ENCODE peak calls at places on chromosome 7, in five cellular contexts. One of them, this sample, is unnamed.

GRCh38 chr7:44380831-44381493 is 55.6 kb upstream of the CAMK2B start:
- DNase-seq in GM23338: no peak
- DNase-seq in suprapubic skin: peak
- DNase-seq in HepG2: no peak
- DNase-seq in spleen: peak
- DNase-seq in this sample: no peak

GRCh38 chr7:77655836-77656455 is 40.3 kb upstream of the RSBN1L start:
- DNase-seq in GM23338: no peak
- DNase-seq in suprapubic skin: no peak
- DNase-seq in HepG2: no peak
- DNase-seq in spleen: no peak
- DNase-seq in this sample: no peak

GRCh38 chr7:46680147-46680546 is 759.1 kb upstream of the IGFBP3 start:
- DNase-seq in GM23338: no peak
- DNase-seq in suprapubic skin: no peak
- DNase-seq in HepG2: no peak
- DNase-seq in spleen: no peak
- DNase-seq in this sample: no peak

GRCh38 chr7:124462249-124462648 is 303.3 kb downstream of the GPR37 start:
- DNase-seq in GM23338: no peak
- DNase-seq in suprapubic skin: no peak
- DNase-seq in HepG2: no peak
- DNase-seq in spleen: no peak
- DNase-seq in this sample: no peak

GRCh38 chr7:20442951-20443350 is 112.3 kb downstream of the ITGB8 start:
- DNase-seq in GM23338: no peak
- DNase-seq in suprapubic skin: no peak
- DNase-seq in HepG2: no peak
- DNase-seq in spleen: no peak
- DNase-seq in this sample: peak

GRCh38 chr7:53325061-53325460 is 289.6 kb downstream of the POM121L12 start:
- DNase-seq in GM23338: no peak
- DNase-seq in suprapubic skin: no peak
- DNase-seq in HepG2: no peak
- DNase-seq in spleen: no peak
- DNase-seq in this sample: peak

GRCh38 chr7:10181996-10182395 is 791.7 kb upstream of the PHF14 start:
- DNase-seq in GM23338: no peak
- DNase-seq in suprapubic skin: no peak
- DNase-seq in HepG2: no peak
- DNase-seq in spleen: no peak
- DNase-seq in this sample: no peak

GRCh38 chr7:1973321-1974251 is 259.2 kb downstream of the MAD1L1 start:
- DNase-seq in GM23338: no peak
- DNase-seq in suprapubic skin: no peak
- DNase-seq in HepG2: no peak
- DNase-seq in spleen: peak
- DNase-seq in this sample: no peak

GRCh38 chr7:84230491-84230890 is 35.9 kb upstream of the SEMA3A start:
- DNase-seq in GM23338: no peak
- DNase-seq in suprapubic skin: no peak
- DNase-seq in HepG2: no peak
- DNase-seq in spleen: no peak
- DNase-seq in this sample: no peak

GRCh38 chr7:133253522-133253882 is 624 bp downstream of the EXOC4 start:
- DNase-seq in GM23338: no peak
- DNase-seq in suprapubic skin: no peak
- DNase-seq in HepG2: peak
- DNase-seq in spleen: no peak
- DNase-seq in this sample: peak

GRCh38 chr7:73618538-73618937 is 5.8 kb downstream of the MLXIPL start:
- DNase-seq in GM23338: no peak
- DNase-seq in suprapubic skin: no peak
- DNase-seq in HepG2: no peak
- DNase-seq in spleen: no peak
- DNase-seq in this sample: no peak

GRCh38 chr7:73885975-73886798 is 25.2 kb downstream of the TMEM270 start:
- DNase-seq in GM23338: peak
- DNase-seq in suprapubic skin: no peak
- DNase-seq in HepG2: no peak
- DNase-seq in spleen: no peak
- DNase-seq in this sample: peak

GRCh38 chr7:134892002-134892693 is 94.2 kb upstream of the AGBL3 start:
- DNase-seq in GM23338: no peak
- DNase-seq in suprapubic skin: no peak
- DNase-seq in HepG2: peak
- DNase-seq in spleen: no peak
- DNase-seq in this sample: no peak

GRCh38 chr7:47757946-47758371 is 176.0 kb upstream of the TNS3 start:
- DNase-seq in GM23338: no peak
- DNase-seq in suprapubic skin: peak
- DNase-seq in HepG2: no peak
- DNase-seq in spleen: no peak
- DNase-seq in this sample: no peak

GRCh38 chr7:26534649-26535482 is 243.2 kb downstream of the SNX10 start:
- DNase-seq in GM23338: no peak
- DNase-seq in suprapubic skin: no peak
- DNase-seq in HepG2: no peak
- DNase-seq in spleen: no peak
- DNase-seq in this sample: peak

GRCh38 chr7:111499027-111499426 is 63.3 kb downstream of the IMMP2L start:
- DNase-seq in GM23338: no peak
- DNase-seq in suprapubic skin: no peak
- DNase-seq in HepG2: peak
- DNase-seq in spleen: no peak
- DNase-seq in this sample: peak

GRCh38 chr7:55209366-55209765 is 155.8 kb upstream of the LANCL2 start:
- DNase-seq in GM23338: no peak
- DNase-seq in suprapubic skin: no peak
- DNase-seq in HepG2: no peak
- DNase-seq in spleen: no peak
- DNase-seq in this sample: no peak

GRCh38 chr7:6446977-6447588 is 671 bp downstream of the DAGLB start:
- DNase-seq in GM23338: peak
- DNase-seq in suprapubic skin: peak
- DNase-seq in HepG2: peak
- DNase-seq in spleen: peak
- DNase-seq in this sample: peak
- TF ChIP-seq POLR2AphosphoS5 in GM23338: peak
- TF ChIP-seq POLR2AphosphoS5 in suprapubic skin: no peak
- TF ChIP-seq POLR2AphosphoS5 in HepG2: no peak
- TF ChIP-seq POLR2AphosphoS5 in spleen: no peak
- TF ChIP-seq POLR2AphosphoS5 in this sample: no peak

DNA sequence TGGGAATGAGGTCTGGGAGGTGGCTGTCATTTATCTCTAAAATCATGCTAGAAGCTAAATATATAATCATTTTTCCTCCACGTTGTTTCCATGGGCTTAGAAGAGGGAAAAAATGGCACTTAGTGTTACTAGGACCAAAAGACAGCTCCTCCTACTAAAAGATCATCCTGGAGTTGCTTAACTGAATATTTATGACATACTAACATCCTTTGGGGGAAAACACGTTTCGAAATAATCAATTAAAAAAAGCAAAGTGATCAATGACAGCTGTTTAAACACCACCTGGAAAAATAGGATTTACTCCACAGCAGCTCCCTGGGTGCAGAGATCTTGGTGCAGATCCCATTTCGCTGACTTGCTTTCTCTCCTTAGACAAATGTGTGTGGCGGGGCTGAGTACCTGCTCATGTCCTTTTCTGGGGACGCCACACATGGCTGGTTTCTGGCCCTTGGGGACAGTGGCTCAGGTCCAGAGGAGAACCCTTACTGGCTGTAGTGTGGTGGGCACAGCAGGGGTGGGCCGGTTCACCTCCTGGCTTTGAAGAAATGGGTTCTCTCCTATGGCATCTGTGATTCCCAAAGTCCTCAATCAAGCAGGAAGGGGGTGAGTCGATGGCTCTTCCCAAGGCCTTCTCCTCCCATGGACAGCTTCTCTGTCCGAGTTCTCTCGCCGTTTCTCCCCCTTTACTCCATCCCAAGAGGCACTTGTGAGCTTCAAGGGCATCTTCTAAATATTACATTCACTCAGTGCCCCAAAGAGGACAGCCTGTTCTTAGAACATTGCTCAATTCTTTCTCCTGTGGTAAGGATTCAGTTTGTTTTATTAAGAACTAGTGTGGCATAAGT is 156.4 kb upstream of the KLF14 start:
- DNase-seq in GM23338: no peak
- DNase-seq in suprapubic skin: no peak
- DNase-seq in HepG2: no peak
- DNase-seq in spleen: no peak
- DNase-seq in this sample: no peak
- TF ChIP-seq POLR2AphosphoS5 in GM23338: no peak
- TF ChIP-seq POLR2AphosphoS5 in suprapubic skin: no peak
- TF ChIP-seq POLR2AphosphoS5 in HepG2: no peak
- TF ChIP-seq POLR2AphosphoS5 in spleen: peak
- TF ChIP-seq POLR2AphosphoS5 in this sample: peak

GRCh38 chr7:120833551-120833950 is 24.4 kb downstream of the TSPAN12 start:
- DNase-seq in GM23338: no peak
- DNase-seq in suprapubic skin: no peak
- DNase-seq in HepG2: no peak
- DNase-seq in spleen: no peak
- DNase-seq in this sample: no peak
- TF ChIP-seq POLR2AphosphoS5 in GM23338: no peak
- TF ChIP-seq POLR2AphosphoS5 in suprapubic skin: no peak
- TF ChIP-seq POLR2AphosphoS5 in HepG2: no peak
- TF ChIP-seq POLR2AphosphoS5 in spleen: no peak
- TF ChIP-seq POLR2AphosphoS5 in this sample: no peak

DNA sequence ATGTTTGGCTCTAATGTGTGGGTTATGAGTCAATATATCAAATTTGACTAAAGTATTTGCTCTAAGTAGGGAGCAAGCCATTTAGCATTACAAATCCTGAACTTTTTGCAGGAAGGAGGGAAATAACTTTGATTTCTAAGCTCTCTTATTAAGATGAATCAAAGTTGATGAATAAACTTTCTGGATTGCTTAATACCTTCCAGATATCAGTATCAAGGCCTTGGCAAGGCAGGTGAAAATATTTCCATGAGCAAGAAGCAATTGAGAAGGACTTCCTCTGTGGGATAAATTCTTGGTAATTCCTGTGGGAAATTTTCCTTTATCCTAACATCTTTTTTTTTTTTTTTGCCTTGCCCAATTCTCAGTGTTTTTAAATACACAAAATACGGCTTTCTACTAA is 258.9 kb downstream of the AHR start:
- DNase-seq in GM23338: no peak
- DNase-seq in suprapubic skin: no peak
- DNase-seq in HepG2: no peak
- DNase-seq in spleen: no peak
- DNase-seq in this sample: no peak
- TF ChIP-seq POLR2AphosphoS5 in GM23338: no peak
- TF ChIP-seq POLR2AphosphoS5 in suprapubic skin: no peak
- TF ChIP-seq POLR2AphosphoS5 in HepG2: no peak
- TF ChIP-seq POLR2AphosphoS5 in spleen: no peak
- TF ChIP-seq POLR2AphosphoS5 in this sample: no peak

GRCh38 chr7:92179393-92179924 is 517 bp upstream of the LRRD1 start:
- DNase-seq in GM23338: peak
- DNase-seq in suprapubic skin: no peak
- DNase-seq in HepG2: no peak
- DNase-seq in spleen: no peak
- DNase-seq in this sample: no peak

GRCh38 chr7:92177362-92177761 is 1.6 kb downstream of the LRRD1 start:
- DNase-seq in GM23338: no peak
- DNase-seq in suprapubic skin: no peak
- DNase-seq in HepG2: no peak
- DNase-seq in spleen: no peak
- DNase-seq in this sample: peak

GRCh38 chr7:92178928-92179373 is at the start of gene LRRD1:
- DNase-seq in GM23338: peak
- DNase-seq in suprapubic skin: peak
- DNase-seq in HepG2: peak
- DNase-seq in spleen: peak
- DNase-seq in this sample: peak
- TF ChIP-seq POLR2AphosphoS5 in GM23338: peak
- TF ChIP-seq POLR2AphosphoS5 in suprapubic skin: no peak
- TF ChIP-seq POLR2AphosphoS5 in HepG2: no peak
- TF ChIP-seq POLR2AphosphoS5 in spleen: peak
- TF ChIP-seq POLR2AphosphoS5 in this sample: peak

DNA sequence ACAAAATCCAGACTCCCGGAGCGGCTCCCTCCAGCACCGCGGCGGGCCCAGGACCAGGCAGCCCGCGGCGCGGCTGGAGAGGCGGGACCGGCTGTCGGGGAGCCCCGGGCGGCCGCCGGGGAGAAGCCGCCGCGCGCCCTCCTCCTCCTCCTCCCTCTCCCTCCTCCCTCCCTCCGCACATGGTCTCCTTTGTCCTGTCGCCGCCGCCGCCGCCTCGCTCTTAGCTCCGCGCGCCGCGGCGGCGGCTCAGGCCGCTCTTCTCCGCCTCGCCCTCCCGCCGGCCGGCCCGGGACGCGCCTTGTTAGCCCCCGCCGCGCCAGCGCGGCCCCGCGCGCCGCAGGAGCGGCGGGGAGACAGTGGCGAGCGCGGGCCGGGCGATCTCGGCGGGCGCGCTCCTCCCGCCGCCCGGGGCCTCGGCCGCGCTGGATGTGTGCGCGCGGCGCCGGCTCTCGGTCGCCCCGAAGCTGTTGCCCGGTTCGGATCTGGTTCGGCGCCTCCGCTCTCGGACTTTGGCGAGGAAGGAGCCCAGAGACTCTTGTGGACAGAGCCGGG is 437.5 kb upstream of the GALNT17 start:
- DNase-seq in GM23338: peak
- DNase-seq in suprapubic skin: no peak
- DNase-seq in HepG2: no peak
- DNase-seq in spleen: no peak
- DNase-seq in this sample: no peak
- TF ChIP-seq POLR2AphosphoS5 in GM23338: no peak
- TF ChIP-seq POLR2AphosphoS5 in suprapubic skin: no peak
- TF ChIP-seq POLR2AphosphoS5 in HepG2: no peak
- TF ChIP-seq POLR2AphosphoS5 in spleen: no peak
- TF ChIP-seq POLR2AphosphoS5 in this sample: no peak

GRCh38 chr7:116515584-116515983 is 9.3 kb upstream of the CAV1 start:
- DNase-seq in GM23338: no peak
- DNase-seq in suprapubic skin: no peak
- DNase-seq in HepG2: no peak
- DNase-seq in spleen: no peak
- DNase-seq in this sample: no peak

GRCh38 chr7:116509982-116510579 is 10.5 kb downstream of the CAV2 start:
- DNase-seq in GM23338: no peak
- DNase-seq in suprapubic skin: no peak
- DNase-seq in HepG2: no peak
- DNase-seq in spleen: no peak
- DNase-seq in this sample: peak

GRCh38 chr7:116510795-116511194 is 11.3 kb downstream of the CAV2 start:
- DNase-seq in GM23338: no peak
- DNase-seq in suprapubic skin: no peak
- DNase-seq in HepG2: no peak
- DNase-seq in spleen: no peak
- DNase-seq in this sample: peak

GRCh38 chr7:116512524-116513188 is 12.2 kb upstream of the CAV1 start:
- DNase-seq in GM23338: no peak
- DNase-seq in suprapubic skin: no peak
- DNase-seq in HepG2: no peak
- DNase-seq in spleen: no peak
- DNase-seq in this sample: no peak

GRCh38 chr7:116511552-116512523 is 12.3 kb downstream of the CAV2 start:
- DNase-seq in GM23338: no peak
- DNase-seq in suprapubic skin: no peak
- DNase-seq in HepG2: peak
- DNase-seq in spleen: no peak
- DNase-seq in this sample: peak
- TF ChIP-seq POLR2AphosphoS5 in GM23338: no peak
- TF ChIP-seq POLR2AphosphoS5 in suprapubic skin: no peak
- TF ChIP-seq POLR2AphosphoS5 in HepG2: no peak
- TF ChIP-seq POLR2AphosphoS5 in spleen: no peak
- TF ChIP-seq POLR2AphosphoS5 in this sample: peak

GRCh38 chr7:115906690-115907089 is 123.9 kb downstream of the TFEC start:
- DNase-seq in GM23338: no peak
- DNase-seq in suprapubic skin: no peak
- DNase-seq in HepG2: no peak
- DNase-seq in spleen: no peak
- DNase-seq in this sample: no peak
- TF ChIP-seq POLR2AphosphoS5 in GM23338: no peak
- TF ChIP-seq POLR2AphosphoS5 in suprapubic skin: no peak
- TF ChIP-seq POLR2AphosphoS5 in HepG2: no peak
- TF ChIP-seq POLR2AphosphoS5 in spleen: no peak
- TF ChIP-seq POLR2AphosphoS5 in this sample: no peak